ENCODE peak calls at places on chromosome 1, in four cellular contexts. One of them, this sample, is unnamed.

GRCh38 chr1:231354330-231355020 is 16.4 kb downstream of the SPRTN start:
- DNase-seq in ascending aorta: no peak
- DNase-seq in RPMI8226: no peak
- DNase-seq in sciatic nerve: no peak
- DNase-seq in this sample: no peak

GRCh38 chr1:21893046-21893805 is 43.9 kb downstream of the HSPG2 start:
- DNase-seq in ascending aorta: no peak
- DNase-seq in RPMI8226: no peak
- DNase-seq in sciatic nerve: no peak
- DNase-seq in this sample: no peak

GRCh38 chr1:107680579-107680985 is 284.4 kb downstream of the VAV3 start:
- DNase-seq in sciatic nerve: no peak
- DNase-seq in RPMI8226: no peak
- DNase-seq in ascending aorta: no peak
- DNase-seq in this sample: no peak

GRCh38 chr1:54571326-54571725 is 23.3 kb downstream of the ACOT11 start:
- DNase-seq in RPMI8226: peak
- DNase-seq in sciatic nerve: no peak
- DNase-seq in ascending aorta: no peak
- DNase-seq in this sample: no peak

GRCh38 chr1:225958041-225958440 is 17.0 kb upstream of the LEFTY2 start:
- DNase-seq in sciatic nerve: no peak
- DNase-seq in RPMI8226: no peak
- DNase-seq in ascending aorta: no peak
- DNase-seq in this sample: no peak

GRCh38 chr1:168179411-168180147 is 817 bp downstream of the TIPRL start:
- DNase-seq in RPMI8226: peak
- DNase-seq in ascending aorta: no peak
- DNase-seq in sciatic nerve: no peak
- DNase-seq in this sample: peak

GRCh38 chr1:111281411-111281810 is 9.2 kb upstream of the CHIA start:
- DNase-seq in RPMI8226: no peak
- DNase-seq in ascending aorta: no peak
- DNase-seq in sciatic nerve: no peak
- DNase-seq in this sample: no peak

GRCh38 chr1:84913025-84913892 is 20.3 kb upstream of the LPAR3 start:
- DNase-seq in RPMI8226: no peak
- DNase-seq in sciatic nerve: no peak
- DNase-seq in ascending aorta: no peak
- DNase-seq in this sample: no peak

GRCh38 chr1:64495878-64496277 is 25.9 kb downstream of the CACHD1 start:
- DNase-seq in sciatic nerve: no peak
- DNase-seq in ascending aorta: no peak
- DNase-seq in RPMI8226: no peak
- DNase-seq in this sample: no peak

GRCh38 chr1:240194120-240194519 is 102.4 kb downstream of the FMN2 start:
- DNase-seq in RPMI8226: no peak
- DNase-seq in ascending aorta: no peak
- DNase-seq in sciatic nerve: no peak
- DNase-seq in this sample: no peak

GRCh38 chr1:201184734-201185453 is 5.7 kb upstream of the IGFN1 start:
- DNase-seq in ascending aorta: no peak
- DNase-seq in RPMI8226: peak
- DNase-seq in sciatic nerve: no peak
- DNase-seq in this sample: peak

GRCh38 chr1:214259353-214259982 is 21.5 kb upstream of the SMYD2 start:
- DNase-seq in RPMI8226: no peak
- DNase-seq in ascending aorta: no peak
- DNase-seq in sciatic nerve: no peak
- DNase-seq in this sample: no peak

GRCh38 chr1:53511933-53512806 is 53.0 kb downstream of the DMRTB1 start:
- DNase-seq in sciatic nerve: no peak
- DNase-seq in RPMI8226: no peak
- DNase-seq in ascending aorta: peak
- DNase-seq in this sample: no peak

GRCh38 chr1:15584489-15585363 is at the start of gene AGMAT:
- DNase-seq in RPMI8226: peak
- DNase-seq in ascending aorta: no peak
- DNase-seq in sciatic nerve: peak
- DNase-seq in this sample: peak